ENCODE peak calls at places on chromosomes 2 and 18, in four cellular contexts. R, Y, W and I are unnamed samples.

GRCh38 chr2:240728827-240729226 is 37.2 kb downstream of the AQP12A start:
- DNase-seq in R (no peak), Y (no peak), W (no peak), I (no peak)

GRCh38 chr2:217249490-217250451 is 389.9 kb upstream of the TNP1 start:
- DNase-seq in R (no peak), Y (no peak), W (no peak), I (no peak)

GRCh38 chr2:144914622-144915230 is 394.8 kb upstream of the ZEB2 start:
- DNase-seq in R (no peak), Y (no peak), W (no peak), I (no peak)

GRCh38 chr2:39881494-39881893 is 102.4 kb upstream of the THUMPD2 start:
- DNase-seq in R (no peak), Y (no peak), W (no peak), I (no peak)

GRCh38 chr2:137223722-137224121 is 458.4 kb downstream of the THSD7B start:
- DNase-seq in R (no peak), Y (no peak), W (no peak), I (no peak)

GRCh38 chr18:79520473-79521390 is 125.0 kb downstream of the NFATC1 start:
- DNase-seq in R (peak; percentile 12), Y (no peak), W (no peak), I (no peak)

GRCh38 chr18:48974304-48975220 is 23.8 kb upstream of the SMAD7 start:
- DNase-seq in R (no peak), Y (no peak), W (no peak), I (no peak)

GRCh38 chr2:84085562-84085961 is 373.5 kb downstream of the SUCLG1 start:
- DNase-seq in R (no peak), Y (no peak), W (no peak), I (no peak)

GRCh38 chr2:96514521-96514920 is 9.4 kb upstream of the NEURL3 start:
- DNase-seq in R (peak; percentile 12), Y (no peak), W (no peak), I (no peak)

GRCh38 chr18:11308499-11308898 is 159.1 kb upstream of the PIEZO2 start:
- DNase-seq in R (no peak), Y (no peak), W (no peak), I (no peak)

GRCh38 chr18:35580748-35581534 is 599 bp upstream of the GALNT1 start:
- DNase-seq in R (peak; percentile 68), Y (no peak), W (peak; percentile 68), I (peak; percentile 60)

GRCh38 chr2:216803803-216804202 is 56.1 kb downstream of the TNP1 start:
- DNase-seq in R (no peak), Y (no peak), W (peak; percentile 82), I (no peak)

GRCh38 chr2:102063948-102064678 is 72.4 kb downstream of the IL1R2 start:
- DNase-seq in R (peak; percentile 92), Y (peak; percentile 33), W (peak; percentile 92), I (no peak)

GRCh38 chr2:236855866-236856855 is 229.5 kb upstream of the COPS8 start:
- DNase-seq in R (no peak), Y (no peak), W (no peak), I (no peak)

GRCh38 chr2:174752403-174753037 is 11.8 kb downstream of the CHRNA1 start:
- DNase-seq in R (no peak), Y (no peak), W (no peak), I (peak; percentile 71)

GRCh38 chr2:109129921-109130725 is 1.1 kb downstream of the SH3RF3 start:
- DNase-seq in R (no peak), Y (no peak), W (peak; percentile 42), I (no peak)

GRCh38 chr2:3170792-3171455 is 206.7 kb downstream of the EIPR1 start:
- DNase-seq in R (no peak), Y (no peak), W (no peak), I (no peak)

GRCh38 chr2:240247241-240247867 is 106.9 kb upstream of the OTOS start:
- DNase-seq in R (no peak), Y (no peak), W (no peak), I (no peak)

GRCh38 chr2:109222825-109223471 is 93.9 kb downstream of the SH3RF3 start:
- DNase-seq in R (no peak), Y (no peak), W (no peak), I (no peak)

GRCh38 chr2:62785216-62785615 is 79.7 kb downstream of the EHBP1 start:
- DNase-seq in R (no peak), Y (no peak), W (no peak), I (no peak)

GRCh38 chr2:62787381-62787780 is 81.9 kb downstream of the EHBP1 start:
- DNase-seq in R (no peak), Y (no peak), W (no peak), I (no peak)

GRCh38 chr2:62785810-62786593 is 80.5 kb downstream of the EHBP1 start:
- DNase-seq in R (no peak), Y (no peak), W (no peak), I (no peak)

GRCh38 chr2:62784341-62784740 is 78.8 kb downstream of the EHBP1 start:
- DNase-seq in R (no peak), Y (no peak), W (no peak), I (no peak)

DNA sequence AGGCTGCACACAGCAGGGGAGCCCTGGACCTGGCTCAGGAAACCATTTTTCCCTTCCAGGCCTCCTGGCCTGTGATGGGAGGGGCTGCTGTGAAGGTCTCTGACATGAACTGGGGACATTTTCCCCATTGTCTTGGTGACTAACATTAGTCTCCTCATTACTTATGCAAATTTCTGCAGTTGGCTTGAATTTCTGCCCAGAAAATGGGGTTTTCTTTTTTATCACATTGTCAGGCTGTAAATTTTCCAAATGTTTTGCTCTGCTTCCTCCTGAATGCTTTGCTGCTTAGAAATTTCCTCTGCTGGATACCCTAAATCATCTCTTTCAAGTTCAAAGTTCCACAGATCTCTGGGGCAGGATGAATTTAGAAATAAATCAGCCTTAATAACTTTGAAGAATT is 78.2 kb downstream of the EHBP1 start:
- DNase-seq in R (no peak), Y (no peak), W (no peak), I (no peak)
- H3K27ac ChIP-seq in R (no peak overlapping the region), Y (no peak overlapping the region), W (no peak overlapping the region), I (no peak overlapping the region)

DNA sequence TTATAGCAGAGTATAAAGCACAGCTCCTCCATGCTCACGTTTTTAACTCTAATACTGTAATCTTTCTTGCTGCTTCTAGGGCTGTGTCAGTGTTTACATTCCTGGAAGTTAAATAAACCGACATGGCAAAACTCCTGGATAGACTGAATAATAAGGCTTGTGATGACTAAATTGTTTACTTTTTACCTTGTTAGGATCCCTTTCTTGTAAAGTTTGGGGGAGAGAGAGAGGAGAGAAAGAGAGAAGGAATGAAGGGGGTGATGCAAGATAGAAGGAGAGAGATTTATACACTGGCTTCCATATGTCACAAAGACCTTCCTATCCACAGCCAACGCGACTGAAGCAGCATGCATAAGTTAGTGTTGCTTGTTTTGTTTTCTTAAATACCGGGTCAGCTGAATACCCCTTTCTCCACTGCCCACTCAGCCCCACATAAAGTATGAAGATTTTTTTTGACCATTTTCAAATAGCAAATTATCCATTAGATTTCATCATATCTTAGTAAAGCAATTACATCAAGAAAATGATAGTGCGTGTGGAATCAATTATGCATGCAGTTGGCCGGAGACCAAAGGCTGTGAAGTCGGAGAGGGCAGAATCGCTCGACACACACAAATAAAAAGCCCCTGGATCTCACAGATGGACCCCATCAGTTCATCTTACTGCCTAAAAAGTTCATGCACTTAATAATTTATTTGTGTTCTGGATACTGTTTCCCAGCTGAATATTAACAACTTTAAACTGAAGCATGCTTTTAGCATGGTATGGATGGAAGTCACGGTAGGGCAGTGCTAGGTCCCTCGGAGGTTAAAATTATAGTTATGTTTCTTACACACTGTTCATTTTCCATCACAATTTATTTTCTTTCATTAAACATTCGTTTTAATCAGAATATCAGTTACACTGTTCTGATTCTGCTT is 20.1 kb downstream of the BCL11A start:
- DNase-seq in R (no peak), Y (no peak), W (no peak), I (no peak)
- H3K4me3 ChIP-seq in R (no peak overlapping the region), Y (no peak overlapping the region), W (no peak overlapping the region), I (no peak overlapping the region)

GRCh38 chr2:134269986-134270735 is 16.3 kb downstream of the MGAT5 start:
- DNase-seq in R (no peak), Y (no peak), W (no peak), I (no peak)
- H3K4me1 ChIP-seq in R (no peaks in the 10 kb centered on the region), Y (no peaks in the 10 kb centered on the region), W (no peaks in the 10 kb centered on the region), I (peaks cover 33% of the 10 kb centered on the region)

GRCh38 chr2:27583390-27583915 is 611 bp downstream of the ZNF512 start:
- DNase-seq in R (no peak), Y (no peak), W (no peak), I (no peak)
- H3K27ac ChIP-seq in R (peak overlapping the region; percentile 82), Y (peak overlapping the region; percentile 58), W (peak overlapping the region; percentile 51), I (peak overlapping the region; percentile 70)

DNA sequence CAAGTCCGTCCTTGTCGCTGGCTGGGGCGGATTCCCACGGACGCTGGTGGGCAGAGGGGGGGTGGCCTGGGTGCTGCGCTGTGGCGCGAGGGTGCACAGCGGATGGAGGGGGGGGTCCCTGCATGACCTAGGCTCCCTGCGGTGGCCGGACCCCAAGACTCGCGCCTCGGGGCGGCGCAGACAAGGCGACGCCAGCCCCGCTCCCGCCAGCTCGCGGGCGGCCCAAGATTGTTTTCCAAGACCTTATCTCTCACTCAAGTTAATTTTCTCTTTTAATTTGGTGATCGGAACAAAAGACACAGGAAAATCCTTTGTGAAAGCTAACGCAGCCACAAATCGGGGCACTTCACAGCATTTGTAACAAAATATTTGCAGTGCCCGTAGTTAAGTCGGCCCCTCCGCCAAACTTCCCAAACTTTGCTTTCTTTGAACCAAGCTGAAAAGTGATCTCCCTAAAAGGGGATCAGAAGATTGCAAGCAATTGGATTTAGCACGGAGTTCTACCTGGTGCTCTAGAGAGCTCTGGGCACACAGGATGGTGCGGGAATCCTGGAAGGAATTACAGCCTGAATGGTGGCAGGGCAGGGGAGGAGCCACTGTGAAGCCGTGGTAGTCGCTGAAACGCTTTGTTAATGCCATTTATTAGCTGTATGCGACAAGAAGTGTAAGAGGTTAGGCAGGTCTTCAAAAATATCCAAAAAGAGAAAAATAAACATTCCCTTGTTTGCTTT is 4.8 kb upstream of the ID2 start:
- DNase-seq in R (no peak), Y (no peak), W (no peak), I (no peak)
- H3K4me3 ChIP-seq in R (peak overlapping the region; percentile 17), Y (peak overlapping the region; percentile 61), W (peak overlapping the region; percentile 67), I (no peak overlapping the region)

DNA sequence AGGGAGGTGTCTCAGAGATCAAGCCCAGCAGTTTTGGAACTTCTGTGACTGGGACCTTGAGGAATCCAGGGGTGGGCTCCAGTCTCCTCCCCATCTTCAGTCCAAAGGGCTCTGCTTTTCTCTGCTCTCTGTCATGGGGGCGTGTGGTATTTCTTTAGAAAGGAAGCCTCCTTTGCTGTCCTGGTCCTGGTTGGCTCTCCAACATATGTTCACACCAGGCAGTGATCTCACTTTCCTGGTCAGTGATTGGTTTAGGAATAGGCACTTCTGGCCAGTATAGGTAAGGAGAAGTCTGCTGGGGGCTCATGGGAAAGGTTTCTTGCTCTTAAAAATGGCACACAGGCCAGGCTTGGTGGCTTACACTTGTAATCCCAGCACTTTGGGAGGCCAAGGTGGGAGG is 115.5 kb upstream of the HAAO start:
- DNase-seq in R (no peak), Y (no peak), W (no peak), I (no peak)
- H3K4me1 ChIP-seq in R (peaks cover 29% of the 10 kb centered on the region), Y (peaks cover 13% of the 10 kb centered on the region), W (peaks cover 17% of the 10 kb centered on the region), I (no peaks in the 10 kb centered on the region)

GRCh38 chr18:55310044-55310676 is 277.8 kb downstream of the TCF4 start:
- DNase-seq in R (no peak), Y (no peak), W (no peak), I (no peak)

GRCh38 chr18:55307505-55307904 is 280.5 kb downstream of the TCF4 start:
- DNase-seq in R (no peak), Y (no peak), W (no peak), I (no peak)

GRCh38 chr18:55306338-55306737 is 281.7 kb downstream of the TCF4 start:
- DNase-seq in R (no peak), Y (no peak), W (no peak), I (no peak)

GRCh38 chr18:55310863-55311262 is 277.1 kb downstream of the TCF4 start:
- DNase-seq in R (no peak), Y (no peak), W (no peak), I (no peak)

GRCh38 chr18:55309249-55309648 is 278.7 kb downstream of the TCF4 start:
- DNase-seq in R (no peak), Y (no peak), W (no peak), I (no peak)
- H3K27ac ChIP-seq in R (no peak overlapping the region), Y (no peak overlapping the region), W (no peak overlapping the region), I (no peak overlapping the region)